ENCODE peak calls at places on chromosomes 2 and 18, in eight cellular contexts. U, K, H, N, B, O, J and Q are unnamed samples.

GRCh38 chr2:9263388-9263787 is 56.8 kb downstream of the ASAP2 start:
- DNase-seq in U (peak), K (no peak), H (no peak), N (no peak), B (no peak), O (no peak), J (no peak), Q (no peak)

GRCh38 chr2:76498387-76498786 is 787.7 kb upstream of the GCFC2 start:
- DNase-seq in U (peak), K (no peak), H (no peak), N (no peak), B (no peak), O (no peak), J (no peak), Q (no peak)

GRCh38 chr2:181399046-181399445 is 58.1 kb upstream of the ITGA4 start:
- DNase-seq in U (no peak), K (no peak), H (no peak), N (no peak), B (no peak), O (no peak), J (no peak), Q (no peak)

GRCh38 chr2:205543937-205544702 is 138.2 kb upstream of the NRP2 start:
- DNase-seq in U (no peak), K (no peak), H (no peak), N (no peak), B (no peak), O (no peak), J (no peak), Q (no peak)

GRCh38 chr2:46954951-46955571 is 39.5 kb upstream of the MCFD2 start:
- DNase-seq in U (no peak), K (no peak), H (no peak), N (no peak), B (no peak), O (no peak), J (peak), Q (no peak)

GRCh38 chr18:13568443-13569392 is 157.6 kb downstream of the FAM210A start:
- DNase-seq in U (no peak), K (no peak), H (no peak), N (no peak), B (no peak), O (no peak), J (no peak), Q (no peak)

GRCh38 chr2:175676813-175677212 is 325.3 kb downstream of the LNPK start:
- DNase-seq in U (no peak), K (no peak), H (no peak), N (no peak), B (no peak), O (no peak), J (no peak), Q (no peak)

GRCh38 chr2:12044857-12045256 is 298.4 kb downstream of the LPIN1 start:
- DNase-seq in U (no peak), K (no peak), H (peak), N (no peak), B (peak), O (peak), J (no peak), Q (no peak)

GRCh38 chr2:81007104-81007503 is 702.6 kb upstream of the LRRTM1 start:
- DNase-seq in U (no peak), K (no peak), H (no peak), N (no peak), B (no peak), O (no peak), J (no peak), Q (no peak)

GRCh38 chr2:159093496-159093895 is 125.1 kb downstream of the TANC1 start:
- DNase-seq in U (no peak), K (no peak), H (no peak), N (no peak), B (no peak), O (no peak), J (no peak), Q (no peak)

GRCh38 chr2:149050188-149050587 is 11.7 kb downstream of the LYPD6B start:
- DNase-seq in U (no peak), K (no peak), H (no peak), N (no peak), B (no peak), O (no peak), J (no peak), Q (no peak)

GRCh38 chr18:79883461-79884295 is 67.8 kb downstream of the SLC66A2 start:
- DNase-seq in U (no peak), K (no peak), H (no peak), N (no peak), B (no peak), O (no peak), J (no peak), Q (no peak)

GRCh38 chr18:10055125-10055750 is 141.4 kb downstream of the VAPA start:
- DNase-seq in U (no peak), K (no peak), H (no peak), N (no peak), B (no peak), O (no peak), J (no peak), Q (no peak)

GRCh38 chr2:39546937-39547336 is 109.9 kb upstream of the MAP4K3 start:
- DNase-seq in U (no peak), K (no peak), H (no peak), N (no peak), B (no peak), O (no peak), J (no peak), Q (no peak)

GRCh38 chr2:46816151-46816845 is 99.3 kb downstream of the MCFD2 start:
- DNase-seq in U (no peak), K (no peak), H (no peak), N (no peak), B (no peak), O (no peak), J (no peak), Q (no peak)

GRCh38 chr2:28666496-28667184 is 85.0 kb upstream of the PPP1CB start:
- DNase-seq in U (no peak), K (no peak), H (no peak), N (no peak), B (no peak), O (no peak), J (no peak), Q (no peak)

GRCh38 chr2:235052514-235053354 is 100.9 kb downstream of the SH3BP4 start:
- DNase-seq in U (no peak), K (no peak), H (no peak), N (no peak), B (no peak), O (no peak), J (no peak), Q (no peak)

GRCh38 chr2:41965886-41966285 is 81.9 kb upstream of the PKDCC start:
- DNase-seq in U (no peak), K (no peak), H (no peak), N (no peak), B (no peak), O (no peak), J (peak), Q (no peak)

GRCh38 chr2:241053576-241054251 is 48.4 kb downstream of the MTERF4 start:
- DNase-seq in U (no peak), K (no peak), H (no peak), N (no peak), B (no peak), O (no peak), J (peak), Q (no peak)

GRCh38 chr2:218039171-218039570 is 29.9 kb upstream of the RUFY4 start:
- DNase-seq in U (no peak), K (no peak), H (no peak), N (no peak), B (no peak), O (no peak), J (no peak), Q (no peak)

GRCh38 chr2:176415946-176416499 is 146.8 kb downstream of the MTX2 start:
- DNase-seq in U (no peak), K (no peak), H (no peak), N (no peak), B (no peak), O (no peak), J (no peak), Q (no peak)

GRCh38 chr2:211455225-211455841 is 898.9 kb downstream of the CPS1 start:
- DNase-seq in U (peak), K (no peak), H (no peak), N (no peak), B (no peak), O (no peak), J (peak), Q (no peak)

GRCh38 chr18:46916551-46917107 is 678 bp downstream of the PIAS2 start:
- DNase-seq in U (no peak), K (peak), H (peak), N (peak), B (peak), O (peak), J (no peak), Q (peak)

GRCh38 chr2:215900203-215900611 is 113.1 kb downstream of the MREG start:
- DNase-seq in U (no peak), K (no peak), H (no peak), N (no peak), B (no peak), O (no peak), J (peak), Q (no peak)

GRCh38 chr18:8406486-8407250 is 202.6 kb upstream of the RAB12 start:
- DNase-seq in U (no peak), K (no peak), H (no peak), N (no peak), B (no peak), O (no peak), J (no peak), Q (no peak)

GRCh38 chr2:4518596-4518995 is 815.2 kb downstream of the DCDC2C start:
- DNase-seq in U (no peak), K (no peak), H (no peak), N (no peak), B (no peak), O (no peak), J (no peak), Q (no peak)

GRCh38 chr2:7516447-7517121 is 599.4 kb downstream of the RNF144A start:
- DNase-seq in U (no peak), K (no peak), H (no peak), N (no peak), B (no peak), O (no peak), J (no peak), Q (no peak)

GRCh38 chr2:240437181-240437860 is 1.9 kb downstream of the GPC1 start:
- DNase-seq in U (no peak), K (no peak), H (peak), N (no peak), B (no peak), O (no peak), J (no peak), Q (no peak)

GRCh38 chr2:103139628-103140268 is 377.9 kb downstream of the TMEM182 start:
- DNase-seq in U (no peak), K (no peak), H (no peak), N (no peak), B (no peak), O (no peak), J (no peak), Q (no peak)

GRCh38 chr2:190441564-190441963 is 33.4 kb downstream of the MFSD6 start:
- DNase-seq in U (no peak), K (no peak), H (no peak), N (no peak), B (no peak), O (no peak), J (no peak), Q (no peak)

GRCh38 chr18:29181151-29181901 is 1004.4 kb upstream of the CDH2 start:
- DNase-seq in U (no peak), K (no peak), H (no peak), N (no peak), B (no peak), O (no peak), J (no peak), Q (no peak)

GRCh38 chr18:26227051-26227672 is 917 bp downstream of the TAF4B start:
- DNase-seq in U (no peak), K (no peak), H (no peak), N (no peak), B (peak), O (no peak), J (no peak), Q (no peak)

GRCh38 chr18:34977787-34978532 is 63.3 kb upstream of the MAPRE2 start:
- DNase-seq in U (peak), K (peak), H (peak), N (no peak), B (peak), O (peak), J (peak), Q (peak)

GRCh38 chr2:73827018-73827417 is 1.7 kb upstream of the STAMBP start:
- DNase-seq in U (peak), K (no peak), H (no peak), N (no peak), B (no peak), O (no peak), J (no peak), Q (peak)

GRCh38 chr2:25314514-25315315 is 27.0 kb downstream of the DNMT3A start:
- DNase-seq in U (peak), K (peak), H (peak), N (peak), B (peak), O (peak), J (peak), Q (no peak)

GRCh38 chr2:43255249-43255960 is 29.0 kb upstream of the ZFP36L2 start:
- DNase-seq in U (peak), K (no peak), H (no peak), N (no peak), B (no peak), O (no peak), J (no peak), Q (no peak)

GRCh38 chr18:9885170-9886004 is at the start of gene TXNDC2:
- DNase-seq in U (no peak), K (no peak), H (no peak), N (no peak), B (no peak), O (no peak), J (no peak), Q (no peak)